ENCODE peak calls at places on chromosomes 6 and 20, in four cellular contexts. One of them, this sample, is unnamed.

GRCh38 chr6:63636516-63636968 is 940 bp downstream of the PHF3 start:
- DNase-seq in NCI-H82: peak; percentile 59
- DNase-seq in CD4-positive, alpha-beta T cell: peak; percentile 42
- DNase-seq in HS-27A: no peak
- DNase-seq in this sample: peak; percentile 49

GRCh38 chr6:157456524-157456829 is 75.5 kb downstream of the ZDHHC14 start:
- DNase-seq in CD4-positive, alpha-beta T cell: no peak
- DNase-seq in NCI-H82: no peak
- DNase-seq in HS-27A: no peak
- DNase-seq in this sample: no peak

GRCh38 chr6:20678831-20679352 is 144.6 kb downstream of the CDKAL1 start:
- DNase-seq in NCI-H82: peak; percentile 29
- DNase-seq in HS-27A: no peak
- DNase-seq in CD4-positive, alpha-beta T cell: no peak
- DNase-seq in this sample: no peak

GRCh38 chr20:36469973-36470372 is 71.3 kb upstream of the MYL9 start:
- DNase-seq in HS-27A: no peak
- DNase-seq in CD4-positive, alpha-beta T cell: no peak
- DNase-seq in NCI-H82: no peak
- DNase-seq in this sample: no peak

GRCh38 chr6:75081920-75082319 is 123.9 kb downstream of the COL12A1 start:
- DNase-seq in HS-27A: no peak
- DNase-seq in CD4-positive, alpha-beta T cell: no peak
- DNase-seq in NCI-H82: no peak
- DNase-seq in this sample: no peak

GRCh38 chr20:7693761-7694160 is 246.5 kb downstream of the HAO1 start:
- DNase-seq in CD4-positive, alpha-beta T cell: no peak
- DNase-seq in NCI-H82: no peak
- DNase-seq in HS-27A: no peak
- DNase-seq in this sample: no peak

GRCh38 chr6:52245425-52245824 is 1.1 kb upstream of the IL17F start:
- DNase-seq in NCI-H82: no peak
- DNase-seq in HS-27A: no peak
- DNase-seq in CD4-positive, alpha-beta T cell: no peak
- DNase-seq in this sample: no peak

GRCh38 chr6:20180935-20181334 is 31.3 kb downstream of the MBOAT1 start:
- DNase-seq in HS-27A: no peak
- DNase-seq in CD4-positive, alpha-beta T cell: no peak
- DNase-seq in NCI-H82: no peak
- DNase-seq in this sample: no peak

GRCh38 chr6:29516108-29516507 is 28.4 kb upstream of the MAS1L start:
- DNase-seq in CD4-positive, alpha-beta T cell: no peak
- DNase-seq in NCI-H82: no peak
- DNase-seq in HS-27A: peak; percentile 40
- DNase-seq in this sample: no peak